ENCODE peak calls at places on chromosomes 6 and 20, in nine cellular contexts. Y is endothelial cell of umbilical vein, H is gastrocnemius medialis, W is stomach, V is ovary, C is IMR-90, M is prostate gland, O is tibial nerve, T is HepG2. B is an unnamed sample.
A peak's percentile ranks its signal among the peaks of the same experiment; 100 is the strongest.

GRCh38 chr20:5688431-5688972 is 61.7 kb upstream of the SHLD1 start:
- DNase-seq in C (no peak), M (no peak), T (no peak), O (no peak), H (no peak), V (no peak), Y (no peak), W (no peak), B (peak; percentile 61)

GRCh38 chr6:131062245-131063027 is 609 bp downstream of the EPB41L2 start:
- DNase-seq in O (no peak), T (no peak), H (no peak), W (peak; percentile 28), Y (peak; percentile 26), C (no peak), M (no peak), V (peak; percentile 67), B (peak; percentile 54)

GRCh38 chr20:38935285-38935684 is 9.1 kb downstream of the FAM83D start:
- DNase-seq in T (no peak), Y (peak; percentile 63), M (no peak), C (no peak), H (no peak), W (no peak), V (no peak), O (no peak), B (no peak)

GRCh38 chr6:865846-866245 is 172.9 kb upstream of the EXOC2 start:
- DNase-seq in O (no peak), W (no peak), M (no peak), V (no peak), T (no peak), C (no peak), H (no peak), Y (no peak), B (no peak)

GRCh38 chr6:37946021-37946420 is 126.5 kb downstream of the ZFAND3 start:
- DNase-seq in V (no peak), Y (no peak), C (no peak), M (no peak), H (no peak), O (no peak), W (no peak), T (no peak), B (no peak)

GRCh38 chr6:44676826-44677433 is 289.4 kb downstream of the CDC5L start:
- DNase-seq in H (no peak), C (no peak), T (no peak), W (no peak), O (no peak), Y (no peak), M (peak; percentile 1), V (no peak), B (no peak)

GRCh38 chr6:111604259-111605099 is 1.2 kb downstream of the TRAF3IP2 start:
- DNase-seq in C (peak; percentile 80), V (peak; percentile 59), W (peak; percentile 49), H (peak; percentile 91), Y (peak; percentile 90), O (peak; percentile 40), M (peak; percentile 34), T (no peak), B (peak; percentile 77)

GRCh38 chr20:21808863-21809664 is 103.6 kb downstream of the PAX1 start:
- DNase-seq in C (no peak), T (peak; percentile 31), W (peak; percentile 56), Y (no peak), M (peak; percentile 8), O (peak; percentile 32), H (no peak), V (no peak), B (peak; percentile 66)

GRCh38 chr6:165219629-165220028 is 89.8 kb downstream of the C6orf118 start:
- DNase-seq in V (no peak), H (no peak), W (no peak), M (no peak), O (no peak), T (no peak), Y (no peak), C (no peak), B (no peak)

GRCh38 chr6:145865175-145865574 is 50.6 kb upstream of the FBXO30 start:
- DNase-seq in W (no peak), O (no peak), C (no peak), H (no peak), T (no peak), Y (peak; percentile 44), M (no peak), V (no peak), B (no peak)

GRCh38 chr6:36121752-36122494 is 8.4 kb upstream of the MAPK13 start:
- DNase-seq in O (no peak), C (no peak), Y (no peak), T (peak; percentile 43), M (no peak), H (no peak), W (no peak), V (no peak), B (no peak)

GRCh38 chr20:17617212-17617867 is 47.5 kb downstream of the DSTN start:
- DNase-seq in O (no peak), V (peak; percentile 79), T (peak; percentile 42), Y (peak; percentile 24), W (peak; percentile 65), M (peak; percentile 73), C (no peak), H (no peak), B (peak; percentile 40)

GRCh38 chr6:13666194-13667105 is 45.2 kb downstream of the RANBP9 start:
- DNase-seq in T (no peak), V (no peak), C (no peak), Y (no peak), O (no peak), W (no peak), H (no peak), M (no peak), B (no peak)

GRCh38 chr6:17178301-17178700 is 76.5 kb downstream of the STMND1 start:
- DNase-seq in O (no peak), H (no peak), T (no peak), W (no peak), C (no peak), M (no peak), Y (no peak), V (no peak), B (no peak)

GRCh38 chr20:56414842-56415765 is 3.0 kb downstream of the CASS4 start:
- DNase-seq in C (peak; percentile 97), W (no peak), M (no peak), O (no peak), V (no peak), Y (no peak), T (no peak), H (no peak), B (no peak)

GRCh38 chr6:2940010-2940850 is 31.1 kb downstream of the SERPINB6 start:
- DNase-seq in H (no peak), W (peak; percentile 25), V (no peak), O (no peak), M (no peak), C (no peak), Y (no peak), T (peak; percentile 42), B (no peak)

GRCh38 chr20:1196634-1197033 is 6.6 kb upstream of the C20orf202 start:
- DNase-seq in M (no peak), Y (no peak), V (no peak), C (no peak), T (no peak), H (no peak), W (no peak), O (no peak), B (no peak)

GRCh38 chr20:18005170-18005989 is 36.6 kb downstream of the MGME1 start:
- DNase-seq in V (no peak), H (no peak), T (no peak), Y (no peak), W (no peak), O (no peak), C (no peak), M (no peak), B (no peak)

GRCh38 chr20:47274449-47275108 is 81.9 kb downstream of the ZMYND8 start:
- DNase-seq in Y (peak; percentile 96), O (no peak), H (no peak), V (no peak), M (no peak), W (no peak), T (peak; percentile 71), C (peak; percentile 97), B (no peak)

GRCh38 chr6:142302427-142303190 is 802 bp downstream of the ADGRG6 start:
- DNase-seq in V (no peak), W (no peak), M (peak; percentile 51), T (peak; percentile 55), Y (peak; percentile 73), H (no peak), C (peak; percentile 11), O (no peak), B (no peak)

GRCh38 chr6:110514818-110515217 is 38.4 kb upstream of the SLC22A16 start:
- DNase-seq in C (no peak), V (no peak), O (no peak), T (no peak), M (no peak), Y (no peak), H (no peak), W (no peak), B (no peak)

GRCh38 chr20:56945057-56945456 is 316.0 kb downstream of the TFAP2C start:
- DNase-seq in M (no peak), O (no peak), W (no peak), V (no peak), T (no peak), C (no peak), H (no peak), Y (no peak), B (no peak)

GRCh38 chr6:4055420-4056041 is 23.4 kb downstream of the FAM217A start:
- DNase-seq in V (no peak), C (peak; percentile 89), M (peak; percentile 12), Y (peak; percentile 92), T (peak; percentile 68), W (peak; percentile 45), H (peak; percentile 49), O (no peak), B (no peak)
- H3K36me3 ChIP-seq in V (no peaks in the 10 kb centered on the region), C (peaks cover 30% of the 10 kb centered on the region), M (no peaks in the 10 kb centered on the region), Y (peaks cover 7% of the 10 kb centered on the region), T (peaks cover 25% of the 10 kb centered on the region), W (peaks cover 98% of the 10 kb centered on the region), H (no peaks in the 10 kb centered on the region), O (no peaks in the 10 kb centered on the region), B (peaks cover 86% of the 10 kb centered on the region)

GRCh38 chr6:11770546-11771466 is 7.8 kb downstream of the ADTRP start:
- DNase-seq in V (peak; percentile 76), W (peak; percentile 74), Y (peak; percentile 93), C (peak; percentile 100), T (no peak), M (peak; percentile 53), O (peak; percentile 84), H (peak; percentile 88), B (peak; percentile 72)
- TF ChIP-seq POLR2A in V (no peak), W (no peak), Y (peak; percentile 84), C (peak; percentile 74), T (no peak), M (no peak), O (peak; percentile 30), H (peak; percentile 34), B (no peak)

DNA sequence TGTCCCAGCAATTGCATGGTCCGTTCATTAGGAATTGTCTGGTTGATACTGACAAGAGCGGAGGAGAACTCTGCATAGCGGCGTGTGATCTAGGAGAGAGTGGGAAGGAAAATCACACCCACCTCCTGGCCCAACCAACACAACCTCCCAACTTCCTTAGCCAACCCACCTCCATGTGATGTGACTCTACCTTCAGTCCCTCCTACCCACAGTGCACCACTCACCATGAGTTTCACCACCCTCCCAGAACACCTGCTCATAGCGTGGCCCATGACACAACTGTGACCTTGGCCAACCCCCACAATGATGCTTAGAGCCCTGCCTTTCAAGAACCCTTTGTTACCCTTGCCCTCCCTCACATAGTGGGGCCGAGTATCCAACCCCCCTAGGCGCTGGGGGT is 7.7 kb downstream of the VPS52 start:
- DNase-seq in T (no peak), O (no peak), H (no peak), W (no peak), V (no peak), C (no peak), Y (no peak), M (no peak), B (no peak)
- H3K36me3 ChIP-seq in T (peaks cover 32% of the 10 kb centered on the region), O (no peaks in the 10 kb centered on the region), H (no peaks in the 10 kb centered on the region), W (peaks cover 97% of the 10 kb centered on the region), V (no peaks in the 10 kb centered on the region), C (peaks cover 56% of the 10 kb centered on the region), Y (peaks cover 30% of the 10 kb centered on the region), M (peaks cover 22% of the 10 kb centered on the region), B (no peaks in the 10 kb centered on the region)

GRCh38 chr6:107077710-107078109 is 37.6 kb downstream of the BEND3 start:
- DNase-seq in T (no peak), V (no peak), O (no peak), Y (no peak), C (no peak), H (no peak), W (no peak), M (no peak), B (no peak)
- TF ChIP-seq POLR2A in T (no peak), V (no peak), O (no peak), Y (no peak), C (no peak), H (no peak), W (no peak), M (no peak), B (no peak)